ENCODE peak calls at places on chromosomes 7 and 10, in six cellular contexts. E, F, T, K, O and U are unnamed samples.

GRCh38 chr10:86657396-86658011 is 3.2 kb downstream of the OPN4 start:
- DNase-seq in T (peak), F (no peak), K (no peak), E (no peak), O (no peak), U (peak)

GRCh38 chr10:49278497-49278902 is 20.5 kb upstream of the C10orf71 start:
- DNase-seq in E (no peak), O (no peak), K (no peak), F (no peak), T (no peak), U (no peak)

GRCh38 chr7:1100886-1101579 is 13.1 kb downstream of the GPER1 start:
- DNase-seq in T (no peak), E (no peak), O (no peak), K (no peak), F (no peak), U (no peak)

GRCh38 chr10:17747883-17748550 is 4.0 kb upstream of the TMEM236 start:
- DNase-seq in T (no peak), F (no peak), E (no peak), K (no peak), O (peak), U (no peak)

GRCh38 chr10:131452926-131453771 is 141.6 kb upstream of the TCERG1L start:
- DNase-seq in E (no peak), K (peak), T (peak), O (no peak), F (no peak), U (peak)

GRCh38 chr7:137606061-137606674 is 240.6 kb downstream of the DGKI start:
- DNase-seq in F (no peak), O (peak), T (no peak), E (no peak), K (no peak), U (no peak)

GRCh38 chr7:2452074-2452507 is 24.1 kb downstream of the GRIFIN start:
- DNase-seq in K (no peak), T (no peak), O (no peak), E (no peak), F (peak), U (no peak)

GRCh38 chr7:137449016-137449415 is 105.5 kb upstream of the PTN start:
- DNase-seq in K (no peak), T (no peak), E (no peak), O (no peak), F (no peak), U (no peak)

GRCh38 chr7:82050134-82050533 is 280.3 kb upstream of the HGF start:
- DNase-seq in O (peak), T (no peak), K (no peak), F (no peak), E (no peak), U (peak)

GRCh38 chr7:106775552-106775936 is 89.5 kb upstream of the PIK3CG start:
- DNase-seq in K (no peak), F (no peak), T (no peak), O (peak), E (no peak), U (no peak)

GRCh38 chr7:21192662-21193061 is 235.2 kb upstream of the SP4 start:
- DNase-seq in F (no peak), K (no peak), T (no peak), O (no peak), E (no peak), U (no peak)

GRCh38 chr7:70659263-70659662 is 472.7 kb upstream of the GALNT17 start:
- DNase-seq in K (no peak), T (no peak), E (no peak), O (no peak), F (no peak), U (no peak)

GRCh38 chr7:128166603-128167315 is 74.3 kb upstream of the LEP start:
- DNase-seq in K (no peak), F (peak), T (no peak), E (peak), O (no peak), U (no peak)

GRCh38 chr7:156155988-156156733 is 343.9 kb upstream of the SHH start:
- DNase-seq in F (no peak), O (no peak), T (no peak), E (no peak), K (no peak), U (no peak)

GRCh38 chr7:30474485-30474884 is 4.1 kb downstream of the NOD1 start:
- DNase-seq in O (no peak), K (no peak), F (no peak), T (no peak), E (no peak), U (no peak)

GRCh38 chr10:25641576-25641975 is 292.5 kb upstream of the MYO3A start:
- DNase-seq in K (no peak), T (no peak), O (no peak), F (no peak), E (no peak), U (no peak)

GRCh38 chr7:91034459-91035368 is 229.5 kb upstream of the FZD1 start:
- DNase-seq in K (peak), O (peak), E (peak), T (peak), F (peak), U (peak)

GRCh38 chr10:73577788-73578187 is 13.4 kb downstream of the USP54 start:
- DNase-seq in E (no peak), K (peak), T (no peak), F (no peak), O (no peak), U (peak)

GRCh38 chr7:19080076-19080475 is 37.4 kb downstream of the TWIST1 start:
- DNase-seq in E (no peak), T (no peak), F (no peak), O (no peak), K (no peak), U (no peak)

GRCh38 chr10:58282615-58283014 is 13.7 kb downstream of the CISD1 start:
- DNase-seq in F (peak), O (peak), K (no peak), T (no peak), E (no peak), U (no peak)

GRCh38 chr7:75536491-75536890 is 44.4 kb downstream of the SPDYE5 start:
- DNase-seq in F (no peak), E (no peak), K (no peak), O (no peak), T (no peak), U (no peak)

GRCh38 chr7:77327932-77328628 is 88.1 kb downstream of the GSAP start:
- DNase-seq in E (no peak), O (no peak), T (no peak), K (no peak), F (peak), U (no peak)

GRCh38 chr7:28732037-28732869 is 225.9 kb downstream of the TRIL start:
- DNase-seq in K (no peak), E (peak), T (no peak), F (no peak), O (no peak), U (no peak)

GRCh38 chr7:141128506-141128905 is 54.6 kb downstream of the TMEM178B start:
- DNase-seq in K (no peak), F (no peak), O (no peak), T (no peak), E (no peak), U (no peak)